ENCODE peak calls at places on chromosome 19, in five cellular contexts. One of them, this sample, is unnamed. For H3K4me1, the result is how much of the 10 kb centered on the place peaks cover.

GRCh38 chr19:718251-719024 is 9.7 kb downstream of the PALM start:
- DNase-seq in fibroblast of lung: no peak
- DNase-seq in adrenal gland: peak
- DNase-seq in CD8-positive, alpha-beta T cell: no peak
- DNase-seq in right lobe of liver: no peak
- DNase-seq in this sample: no peak

GRCh38 chr19:35224681-35225604 is 3.6 kb downstream of the FAM187B start:
- DNase-seq in fibroblast of lung: no peak
- DNase-seq in adrenal gland: peak
- DNase-seq in CD8-positive, alpha-beta T cell: peak
- DNase-seq in right lobe of liver: no peak
- DNase-seq in this sample: peak

GRCh38 chr19:20038358-20039202 is 725 bp downstream of the ZNF682 start:
- DNase-seq in fibroblast of lung: no peak
- DNase-seq in adrenal gland: no peak
- DNase-seq in CD8-positive, alpha-beta T cell: no peak
- DNase-seq in right lobe of liver: no peak
- DNase-seq in this sample: no peak

GRCh38 chr19:30326076-30326710 is 46.0 kb upstream of the ZNF536 start:
- DNase-seq in fibroblast of lung: no peak
- DNase-seq in adrenal gland: peak
- DNase-seq in CD8-positive, alpha-beta T cell: no peak
- DNase-seq in right lobe of liver: no peak
- DNase-seq in this sample: no peak

GRCh38 chr19:48513289-48514122 is 1.9 kb upstream of the LMTK3 start:
- DNase-seq in fibroblast of lung: peak
- DNase-seq in adrenal gland: peak
- DNase-seq in CD8-positive, alpha-beta T cell: peak
- DNase-seq in right lobe of liver: peak
- DNase-seq in this sample: peak

GRCh38 chr19:30174791-30175190 is 197.4 kb upstream of the ZNF536 start:
- DNase-seq in fibroblast of lung: no peak
- DNase-seq in adrenal gland: no peak
- DNase-seq in CD8-positive, alpha-beta T cell: no peak
- DNase-seq in right lobe of liver: no peak
- DNase-seq in this sample: no peak

GRCh38 chr19:948842-949496 is 23.1 kb downstream of the ARID3A start:
- DNase-seq in fibroblast of lung: no peak
- DNase-seq in adrenal gland: no peak
- DNase-seq in CD8-positive, alpha-beta T cell: no peak
- DNase-seq in right lobe of liver: no peak
- DNase-seq in this sample: no peak

GRCh38 chr19:17348700-17349099 is 11.3 kb downstream of the GTPBP3 start:
- DNase-seq in fibroblast of lung: peak
- DNase-seq in adrenal gland: peak
- DNase-seq in CD8-positive, alpha-beta T cell: no peak
- DNase-seq in right lobe of liver: peak
- DNase-seq in this sample: peak

GRCh38 chr19:48405850-48406249 is 12.4 kb downstream of the GRIN2D start:
- DNase-seq in fibroblast of lung: no peak
- DNase-seq in adrenal gland: no peak
- DNase-seq in CD8-positive, alpha-beta T cell: no peak
- DNase-seq in right lobe of liver: no peak
- DNase-seq in this sample: no peak

GRCh38 chr19:16188521-16188920 is 3.3 kb downstream of the FAM32A start:
- DNase-seq in fibroblast of lung: no peak
- DNase-seq in adrenal gland: no peak
- DNase-seq in CD8-positive, alpha-beta T cell: no peak
- DNase-seq in right lobe of liver: no peak
- DNase-seq in this sample: no peak

GRCh38 chr19:18995804-18996241 is 37.5 kb downstream of the SUGP2 start:
- DNase-seq in fibroblast of lung: peak
- DNase-seq in adrenal gland: peak
- DNase-seq in CD8-positive, alpha-beta T cell: no peak
- DNase-seq in right lobe of liver: no peak
- DNase-seq in this sample: peak

GRCh38 chr19:29376855-29377354 is 148.9 kb upstream of the VSTM2B start:
- DNase-seq in fibroblast of lung: no peak
- DNase-seq in adrenal gland: peak
- DNase-seq in CD8-positive, alpha-beta T cell: peak
- DNase-seq in right lobe of liver: no peak
- DNase-seq in this sample: no peak

GRCh38 chr19:21092107-21092506 is 10.1 kb downstream of the ZNF714 start:
- DNase-seq in fibroblast of lung: peak
- DNase-seq in adrenal gland: no peak
- DNase-seq in CD8-positive, alpha-beta T cell: no peak
- DNase-seq in right lobe of liver: no peak
- DNase-seq in this sample: no peak

GRCh38 chr19:16386619-16387240 is 62.1 kb downstream of the KLF2 start:
- DNase-seq in fibroblast of lung: peak
- DNase-seq in adrenal gland: peak
- DNase-seq in CD8-positive, alpha-beta T cell: peak
- DNase-seq in right lobe of liver: no peak
- DNase-seq in this sample: peak

GRCh38 chr19:39167461-39168257 is 29.1 kb upstream of the NCCRP1 start:
- DNase-seq in fibroblast of lung: no peak
- DNase-seq in adrenal gland: no peak
- DNase-seq in CD8-positive, alpha-beta T cell: no peak
- DNase-seq in right lobe of liver: no peak
- DNase-seq in this sample: peak

GRCh38 chr19:54573330-54573872 is at the start of gene LILRA2:
- DNase-seq in fibroblast of lung: no peak
- DNase-seq in adrenal gland: no peak
- DNase-seq in CD8-positive, alpha-beta T cell: no peak
- DNase-seq in right lobe of liver: no peak
- DNase-seq in this sample: no peak

GRCh38 chr19:13062317-13062716 is 40.3 kb downstream of the LYL1 start:
- DNase-seq in fibroblast of lung: no peak
- DNase-seq in adrenal gland: no peak
- DNase-seq in CD8-positive, alpha-beta T cell: no peak
- DNase-seq in right lobe of liver: no peak
- DNase-seq in this sample: no peak

GRCh38 chr19:18304194-18304495 is 18.7 kb downstream of the LSM4 start:
- DNase-seq in fibroblast of lung: no peak
- DNase-seq in adrenal gland: peak
- DNase-seq in CD8-positive, alpha-beta T cell: no peak
- DNase-seq in right lobe of liver: peak
- DNase-seq in this sample: no peak

GRCh38 chr19:49255674-49256073 is 69.3 kb downstream of the SLC6A16 start:
- DNase-seq in fibroblast of lung: no peak
- DNase-seq in adrenal gland: no peak
- DNase-seq in CD8-positive, alpha-beta T cell: no peak
- DNase-seq in right lobe of liver: no peak
- DNase-seq in this sample: no peak

DNA sequence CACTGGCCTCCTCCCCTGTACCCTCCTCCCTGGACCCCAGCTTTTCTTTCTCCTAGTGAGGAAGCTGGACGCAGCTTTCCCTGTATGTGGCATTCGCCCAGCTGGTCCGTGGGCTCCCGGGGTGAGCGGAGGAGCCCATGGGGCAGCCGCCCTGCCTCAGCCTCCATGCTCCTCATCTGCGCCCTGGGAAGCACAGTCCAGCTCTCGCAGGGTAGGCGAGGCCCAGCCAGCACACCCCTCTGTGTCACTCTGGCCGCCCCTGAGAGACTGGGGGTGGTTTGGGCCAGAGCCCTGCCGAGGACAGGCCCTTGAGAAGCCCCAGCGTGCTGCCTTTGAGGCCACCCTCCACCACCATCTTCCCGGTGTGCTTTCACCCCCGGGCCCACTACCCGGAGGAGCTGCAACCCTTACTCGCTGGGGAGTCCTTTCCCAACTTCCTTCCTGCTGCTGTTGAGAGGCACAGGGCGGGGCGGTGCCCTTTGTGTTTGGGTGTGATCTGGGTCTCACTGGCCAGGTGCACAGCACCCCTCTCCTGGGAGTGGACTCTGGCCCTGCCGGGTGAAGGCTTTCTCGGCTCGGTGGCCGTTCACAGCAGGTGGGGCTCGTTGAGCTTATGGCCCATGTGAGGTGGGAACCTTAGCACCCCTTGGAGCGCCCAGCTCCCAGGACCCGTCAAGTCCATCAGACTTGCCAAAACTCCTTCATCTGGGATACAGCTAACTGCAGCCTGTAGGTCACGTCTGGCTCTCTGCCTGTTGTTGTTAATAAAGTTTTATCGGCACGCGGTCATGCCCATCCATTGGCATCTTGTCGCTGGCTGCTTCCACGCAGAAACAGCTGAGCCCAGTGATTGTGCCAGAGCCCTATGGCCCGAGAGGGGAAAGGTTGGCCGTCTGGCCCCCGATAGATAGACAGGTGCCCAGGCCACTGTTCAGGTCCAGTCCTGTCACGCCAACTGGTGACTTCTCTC is 3.2 kb downstream of the NCLN start:
- DNase-seq in fibroblast of lung: no peak
- DNase-seq in adrenal gland: no peak
- DNase-seq in CD8-positive, alpha-beta T cell: no peak
- DNase-seq in right lobe of liver: no peak
- DNase-seq in this sample: peak
- H3K4me1 ChIP-seq in fibroblast of lung: under half
- H3K4me1 ChIP-seq in adrenal gland: under half
- H3K4me1 ChIP-seq in CD8-positive, alpha-beta T cell: under half
- H3K4me1 ChIP-seq in right lobe of liver: under half
- H3K4me1 ChIP-seq in this sample: under half

DNA sequence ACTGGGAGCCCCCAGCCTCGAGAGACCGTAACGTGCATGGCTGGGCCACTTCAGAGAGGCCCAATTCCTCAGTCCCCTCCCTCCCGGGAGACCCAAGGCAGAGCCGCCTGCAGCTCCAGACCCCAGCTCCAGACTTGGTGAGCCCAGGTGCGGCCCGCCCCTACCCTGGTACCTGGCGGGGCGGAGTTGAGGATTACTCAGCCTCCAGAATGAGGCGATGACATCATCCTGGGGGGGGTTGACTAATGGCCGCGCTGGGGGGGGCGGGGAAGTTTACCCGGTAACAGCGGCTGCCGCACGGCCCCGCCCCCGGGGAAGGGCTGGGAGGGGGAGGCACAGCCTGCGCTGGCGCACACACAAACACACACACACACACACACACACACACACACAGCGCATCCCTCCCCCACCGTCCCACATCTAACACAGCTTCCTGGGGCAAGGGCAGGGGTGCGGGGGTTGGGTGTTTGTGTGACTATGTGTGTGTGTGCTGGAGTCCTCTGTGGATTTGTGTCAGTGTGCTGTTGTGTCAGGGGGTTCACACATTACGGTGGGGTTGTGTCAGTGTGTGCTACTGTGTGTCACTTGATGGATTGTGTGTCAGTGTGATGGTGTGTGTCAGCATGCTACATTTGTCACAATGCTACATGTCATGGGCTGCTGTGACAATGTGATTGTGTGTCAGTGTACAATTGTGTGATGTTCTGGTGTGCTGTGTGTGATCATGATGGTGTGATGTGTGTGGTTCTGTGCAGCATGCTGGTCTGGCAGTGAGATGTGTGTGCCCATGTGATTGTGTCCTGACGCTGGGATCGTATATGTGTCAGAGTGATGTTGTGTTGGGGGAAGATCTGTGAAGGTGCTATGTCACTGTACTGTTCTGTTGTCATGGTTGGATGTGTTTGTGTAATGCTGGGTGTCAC is 10.3 kb upstream of the BBC3 start:
- DNase-seq in fibroblast of lung: peak
- DNase-seq in adrenal gland: peak
- DNase-seq in CD8-positive, alpha-beta T cell: peak
- DNase-seq in right lobe of liver: peak
- DNase-seq in this sample: peak
- H3K4me1 ChIP-seq in fibroblast of lung: under half
- H3K4me1 ChIP-seq in adrenal gland: under half
- H3K4me1 ChIP-seq in CD8-positive, alpha-beta T cell: half or more
- H3K4me1 ChIP-seq in right lobe of liver: under half
- H3K4me1 ChIP-seq in this sample: under half

GRCh38 chr19:8357007-8357521 is 6.9 kb upstream of the ANGPTL4 start:
- DNase-seq in fibroblast of lung: no peak
- DNase-seq in adrenal gland: no peak
- DNase-seq in CD8-positive, alpha-beta T cell: no peak
- DNase-seq in right lobe of liver: no peak
- DNase-seq in this sample: no peak

GRCh38 chr19:8358948-8359347 is 5.0 kb upstream of the ANGPTL4 start:
- DNase-seq in fibroblast of lung: no peak
- DNase-seq in adrenal gland: no peak
- DNase-seq in CD8-positive, alpha-beta T cell: no peak
- DNase-seq in right lobe of liver: no peak
- DNase-seq in this sample: no peak

GRCh38 chr19:8352134-8352827 is 9.2 kb upstream of the KANK3 start:
- DNase-seq in fibroblast of lung: no peak
- DNase-seq in adrenal gland: no peak
- DNase-seq in CD8-positive, alpha-beta T cell: no peak
- DNase-seq in right lobe of liver: no peak
- DNase-seq in this sample: no peak

GRCh38 chr19:8360196-8360595 is 3.8 kb upstream of the ANGPTL4 start:
- DNase-seq in fibroblast of lung: no peak
- DNase-seq in adrenal gland: no peak
- DNase-seq in CD8-positive, alpha-beta T cell: no peak
- DNase-seq in right lobe of liver: peak
- DNase-seq in this sample: no peak

DNA sequence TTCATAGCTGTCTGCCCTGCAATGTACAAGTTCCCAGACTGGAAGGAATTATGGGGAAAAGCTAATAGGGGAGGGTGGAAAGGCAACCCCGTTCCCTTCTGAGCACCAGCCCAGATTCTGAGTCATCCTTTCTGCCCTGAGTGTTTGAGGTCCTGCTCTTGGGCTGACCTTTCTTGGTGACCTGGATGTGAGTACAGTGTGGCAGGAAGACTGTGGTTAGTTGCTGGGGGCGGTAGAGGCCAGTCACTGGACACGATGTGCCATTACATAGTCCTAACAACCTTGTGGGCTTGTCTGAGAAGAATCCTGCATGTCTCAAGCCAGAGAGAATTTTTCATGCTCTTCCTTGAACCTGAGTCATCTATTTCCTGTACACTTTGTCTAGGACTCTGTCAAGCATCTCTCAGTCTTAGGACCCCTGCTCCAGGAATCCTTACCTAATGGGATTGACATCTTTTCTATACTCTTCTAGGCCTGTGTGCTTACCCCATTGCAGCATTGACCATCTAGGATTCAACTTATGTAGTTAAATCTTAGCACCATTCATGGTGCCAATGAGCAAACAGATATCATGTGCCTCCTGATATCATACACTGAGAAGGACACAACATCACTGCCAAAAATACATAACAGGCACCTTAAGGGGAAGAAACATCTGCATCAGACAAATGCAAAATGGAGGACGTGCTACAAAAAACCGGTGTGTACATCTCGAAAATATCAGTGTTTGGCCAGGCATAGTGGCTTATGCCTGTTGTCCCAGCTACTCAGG is 8.1 kb upstream of the ANGPTL4 start:
- DNase-seq in fibroblast of lung: peak
- DNase-seq in adrenal gland: peak
- DNase-seq in CD8-positive, alpha-beta T cell: no peak
- DNase-seq in right lobe of liver: peak
- DNase-seq in this sample: no peak
- H3K4me1 ChIP-seq in fibroblast of lung: under half
- H3K4me1 ChIP-seq in adrenal gland: under half
- H3K4me1 ChIP-seq in CD8-positive, alpha-beta T cell: under half
- H3K4me1 ChIP-seq in right lobe of liver: under half
- H3K4me1 ChIP-seq in this sample: under half

DNA sequence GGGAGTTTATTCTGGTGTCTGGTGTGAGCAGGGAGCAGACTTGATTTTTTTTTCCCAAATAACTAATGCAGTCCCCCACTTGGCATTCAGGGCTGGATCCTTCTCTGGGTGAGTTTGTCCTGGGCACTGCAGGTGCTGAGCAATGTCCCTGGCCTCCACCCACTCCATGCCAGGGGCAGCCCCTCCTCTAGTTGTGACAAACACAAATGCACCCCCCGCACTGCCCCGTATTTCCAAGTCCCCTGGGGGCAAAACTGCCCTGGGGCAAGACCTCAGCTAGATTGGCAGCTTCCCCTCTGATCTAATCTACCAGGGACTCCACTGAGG is 6.4 kb downstream of the MOB3A start:
- DNase-seq in fibroblast of lung: no peak
- DNase-seq in adrenal gland: no peak
- DNase-seq in CD8-positive, alpha-beta T cell: no peak
- DNase-seq in right lobe of liver: peak
- DNase-seq in this sample: no peak
- H3K4me1 ChIP-seq in fibroblast of lung: under half
- H3K4me1 ChIP-seq in adrenal gland: half or more
- H3K4me1 ChIP-seq in CD8-positive, alpha-beta T cell: half or more
- H3K4me1 ChIP-seq in right lobe of liver: under half
- H3K4me1 ChIP-seq in this sample: under half

This sample was measured in mucosa of descending colon.